ENCODE peak calls at places on chromosome 12, in eight cellular contexts. One of them, this sample, is unnamed.

GRCh38 chr12:62221107-62221506 is 39.1 kb upstream of the USP15 start:
- DNase-seq in CD4-positive, alpha-beta T cell: no peak
- DNase-seq in pancreas: no peak
- DNase-seq in germinal center: no peak
- DNase-seq in cardiac fibroblast: no peak
- DNase-seq in left ventricle myocardium inferior: no peak
- DNase-seq in ovary: no peak
- DNase-seq in sciatic nerve: no peak
- DNase-seq in this sample: no peak

GRCh38 chr12:89140580-89141236 is 211.6 kb downstream of the DUSP6 start:
- DNase-seq in ovary: no peak
- DNase-seq in sciatic nerve: no peak
- DNase-seq in CD4-positive, alpha-beta T cell: no peak
- DNase-seq in germinal center: no peak
- DNase-seq in left ventricle myocardium inferior: peak; percentile 58
- DNase-seq in pancreas: no peak
- DNase-seq in cardiac fibroblast: peak; percentile 81
- DNase-seq in this sample: no peak

GRCh38 chr12:95218164-95218851 is 701 bp downstream of the VEZT start:
- DNase-seq in ovary: no peak
- DNase-seq in cardiac fibroblast: peak; percentile 54
- DNase-seq in germinal center: no peak
- DNase-seq in CD4-positive, alpha-beta T cell: peak; percentile 25
- DNase-seq in sciatic nerve: no peak
- DNase-seq in left ventricle myocardium inferior: no peak
- DNase-seq in pancreas: no peak
- DNase-seq in this sample: peak; percentile 70

GRCh38 chr12:49582840-49583239 is 14.9 kb upstream of the MCRS1 start:
- DNase-seq in pancreas: no peak
- DNase-seq in CD4-positive, alpha-beta T cell: no peak
- DNase-seq in germinal center: no peak
- DNase-seq in sciatic nerve: peak; percentile 31
- DNase-seq in left ventricle myocardium inferior: no peak
- DNase-seq in ovary: no peak
- DNase-seq in cardiac fibroblast: peak; percentile 68
- DNase-seq in this sample: no peak

GRCh38 chr12:123167329-123167728 is 16.4 kb upstream of the PITPNM2 start:
- DNase-seq in CD4-positive, alpha-beta T cell: no peak
- DNase-seq in sciatic nerve: no peak
- DNase-seq in ovary: no peak
- DNase-seq in pancreas: no peak
- DNase-seq in left ventricle myocardium inferior: no peak
- DNase-seq in cardiac fibroblast: no peak
- DNase-seq in germinal center: no peak
- DNase-seq in this sample: no peak

GRCh38 chr12:65305346-65305950 is 27.0 kb downstream of the MSRB3 start:
- DNase-seq in ovary: no peak
- DNase-seq in CD4-positive, alpha-beta T cell: no peak
- DNase-seq in sciatic nerve: no peak
- DNase-seq in cardiac fibroblast: no peak
- DNase-seq in germinal center: no peak
- DNase-seq in left ventricle myocardium inferior: no peak
- DNase-seq in pancreas: no peak
- DNase-seq in this sample: no peak

GRCh38 chr12:78099806-78100205 is 269.1 kb downstream of the NAV3 start:
- DNase-seq in left ventricle myocardium inferior: no peak
- DNase-seq in germinal center: no peak
- DNase-seq in ovary: no peak
- DNase-seq in CD4-positive, alpha-beta T cell: no peak
- DNase-seq in cardiac fibroblast: no peak
- DNase-seq in pancreas: no peak
- DNase-seq in sciatic nerve: no peak
- DNase-seq in this sample: no peak

GRCh38 chr12:106918746-106919145 is 37.0 kb upstream of the TMEM263 start:
- DNase-seq in left ventricle myocardium inferior: no peak
- DNase-seq in germinal center: no peak
- DNase-seq in ovary: no peak
- DNase-seq in cardiac fibroblast: peak; percentile 29
- DNase-seq in pancreas: no peak
- DNase-seq in CD4-positive, alpha-beta T cell: no peak
- DNase-seq in sciatic nerve: no peak
- DNase-seq in this sample: no peak

GRCh38 chr12:93361159-93361919 is 16.4 kb upstream of the NUDT4 start:
- DNase-seq in left ventricle myocardium inferior: peak; percentile 70
- DNase-seq in CD4-positive, alpha-beta T cell: no peak
- DNase-seq in germinal center: no peak
- DNase-seq in pancreas: no peak
- DNase-seq in sciatic nerve: no peak
- DNase-seq in ovary: no peak
- DNase-seq in cardiac fibroblast: peak; percentile 65
- DNase-seq in this sample: no peak

GRCh38 chr12:122336015-122336946 is 70.0 kb upstream of the VPS33A start:
- DNase-seq in germinal center: peak; percentile 45
- DNase-seq in cardiac fibroblast: peak; percentile 61
- DNase-seq in CD4-positive, alpha-beta T cell: peak; percentile 34
- DNase-seq in left ventricle myocardium inferior: no peak
- DNase-seq in pancreas: no peak
- DNase-seq in sciatic nerve: no peak
- DNase-seq in ovary: no peak
- DNase-seq in this sample: peak; percentile 25

GRCh38 chr12:1777798-1778197 is 42.6 kb upstream of the LRTM2 start:
- DNase-seq in CD4-positive, alpha-beta T cell: no peak
- DNase-seq in germinal center: no peak
- DNase-seq in ovary: no peak
- DNase-seq in cardiac fibroblast: peak; percentile 56
- DNase-seq in left ventricle myocardium inferior: no peak
- DNase-seq in sciatic nerve: no peak
- DNase-seq in pancreas: no peak
- DNase-seq in this sample: peak; percentile 60

GRCh38 chr12:94586589-94587259 is 63.6 kb downstream of the TMCC3 start:
- DNase-seq in sciatic nerve: no peak
- DNase-seq in ovary: no peak
- DNase-seq in left ventricle myocardium inferior: no peak
- DNase-seq in germinal center: no peak
- DNase-seq in pancreas: no peak
- DNase-seq in cardiac fibroblast: peak; percentile 36
- DNase-seq in CD4-positive, alpha-beta T cell: no peak
- DNase-seq in this sample: no peak

GRCh38 chr12:106114084-106115068 is 24.4 kb downstream of the NUAK1 start:
- DNase-seq in cardiac fibroblast: no peak
- DNase-seq in pancreas: no peak
- DNase-seq in germinal center: no peak
- DNase-seq in CD4-positive, alpha-beta T cell: no peak
- DNase-seq in ovary: no peak
- DNase-seq in sciatic nerve: no peak
- DNase-seq in left ventricle myocardium inferior: no peak
- DNase-seq in this sample: no peak

This sample was measured in hepatic stellate cell.